ENCODE peak calls at places on chromosomes 2 and 18, in four cellular contexts. N is K562, S is H1, J is HepG2. K is an unnamed sample.

GRCh38 chr18:37006742-37007141 is 177.8 kb downstream of the KIAA1328 start:
- DNase-seq in N (no peak), S (no peak), J (no peak), K (no peak)

GRCh38 chr2:211946960-211947359 is 591.6 kb downstream of the ERBB4 start:
- DNase-seq in N (no peak), S (no peak), J (no peak), K (no peak)

GRCh38 chr2:174248187-174248997 is at the start of gene OLA1:
- DNase-seq in N (peak; percentile 99), S (peak; percentile 82), J (peak; percentile 90), K (peak; percentile 95)

GRCh38 chr18:47418746-47419145 is 167.3 kb upstream of the SKOR2 start:
- DNase-seq in N (no peak), S (no peak), J (no peak), K (no peak)

GRCh38 chr2:38835015-38835601 is 40.6 kb downstream of the DHX57 start:
- DNase-seq in N (no peak), S (no peak), J (peak; percentile 55), K (no peak)

GRCh38 chr2:103667335-103667884 is 905.6 kb downstream of the TMEM182 start:
- DNase-seq in N (no peak), S (no peak), J (no peak), K (no peak)

GRCh38 chr18:49788327-49788908 is 24.9 kb downstream of the ACAA2 start:
- DNase-seq in N (no peak), S (no peak), J (no peak), K (no peak)

GRCh38 chr2:37789988-37790387 is 118.5 kb upstream of the CDC42EP3 start:
- DNase-seq in N (no peak), S (no peak), J (no peak), K (no peak)

GRCh38 chr18:7844418-7844817 is 277.3 kb downstream of the PTPRM start:
- DNase-seq in N (no peak), S (no peak), J (no peak), K (no peak)
- TF ChIP-seq POLR2AphosphoS5 in N (no peak), S (no peak), J (no peak), K (no peak)

GRCh38 chr2:238082151-238082550 is 18.0 kb upstream of the ESPNL start:
- DNase-seq in N (no peak), S (no peak), J (no peak), K (no peak)

GRCh38 chr2:238082858-238083257 is 17.3 kb upstream of the ESPNL start:
- DNase-seq in N (no peak), S (no peak), J (no peak), K (no peak)

GRCh38 chr2:238087211-238087610 is 12.9 kb upstream of the ESPNL start:
- DNase-seq in N (no peak), S (no peak), J (no peak), K (no peak)

GRCh38 chr2:238083919-238084318 is 16.2 kb upstream of the ESPNL start:
- DNase-seq in N (no peak), S (no peak), J (no peak), K (no peak)

GRCh38 chr2:238085899-238086298 is 14.2 kb upstream of the ESPNL start:
- DNase-seq in N (no peak), S (no peak), J (no peak), K (no peak)
- TF ChIP-seq TAF1 in N (no peak), S (no peak), J (no peak), K (no peak)

DNA sequence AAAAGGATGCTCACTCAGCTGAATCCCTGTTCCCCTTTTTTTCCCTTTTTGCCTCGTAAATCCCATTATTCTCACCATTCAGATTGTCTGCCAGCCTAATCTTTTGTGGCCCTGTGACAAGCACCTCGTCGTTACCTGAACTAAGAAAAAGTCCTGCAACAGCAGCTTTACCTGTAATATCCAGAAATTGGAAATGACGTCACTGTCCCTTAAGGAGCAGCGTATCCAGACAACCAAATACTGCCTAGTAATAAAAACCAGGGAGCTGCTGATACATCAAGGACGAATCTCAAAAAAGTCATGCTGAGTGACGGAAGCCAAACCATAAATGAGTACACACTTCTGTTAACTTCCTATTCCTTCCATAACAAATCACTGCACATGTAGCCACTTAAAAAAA is 694.9 kb downstream of the GALR1 start:
- DNase-seq in N (no peak), S (no peak), J (no peak), K (no peak)
- TF ChIP-seq POLR2A in N (no peak), S (no peak), J (no peak), K (no peak)

GRCh38 chr18:23825496-23825895 is 136.2 kb downstream of the LAMA3 start:
- DNase-seq in N (no peak), S (no peak), J (no peak), K (no peak)

GRCh38 chr18:23826850-23827620 is 137.8 kb downstream of the LAMA3 start:
- DNase-seq in N (no peak), S (no peak), J (no peak), K (no peak)

GRCh38 chr18:23824704-23825103 is 135.5 kb downstream of the LAMA3 start:
- DNase-seq in N (no peak), S (no peak), J (no peak), K (no peak)

GRCh38 chr18:23827681-23828080 is 138.4 kb downstream of the LAMA3 start:
- DNase-seq in N (no peak), S (no peak), J (no peak), K (no peak)

DNA sequence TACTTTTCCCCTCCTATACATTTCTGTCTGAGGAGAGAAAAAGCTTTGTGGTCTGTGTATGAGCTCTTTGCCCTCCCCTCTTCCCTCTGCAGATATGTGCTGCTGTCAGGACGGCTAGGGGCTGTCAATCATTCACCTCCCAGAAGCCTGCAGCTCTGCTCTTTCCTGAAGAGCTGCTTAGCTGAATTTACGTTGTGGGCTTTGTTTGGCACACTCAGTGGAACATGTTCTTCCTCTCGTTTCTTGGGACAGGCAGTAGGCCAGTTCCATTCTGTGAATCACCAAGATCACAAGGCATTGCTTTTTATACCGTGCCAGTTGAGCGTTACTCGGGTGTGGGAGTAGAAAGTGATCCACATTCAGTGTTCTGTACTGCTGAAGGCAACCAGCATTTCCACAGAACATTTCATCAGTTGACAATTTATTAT is 136.7 kb downstream of the LAMA3 start:
- DNase-seq in N (no peak), S (no peak), J (no peak), K (no peak)
- TF ChIP-seq POLR2AphosphoS5 in N (no peak), S (no peak), J (no peak), K (no peak)

GRCh38 chr18:75896865-75897264 is 469.4 kb upstream of the SMIM21 start:
- DNase-seq in N (no peak), S (no peak), J (peak; percentile 8), K (no peak)
- TF ChIP-seq TAF1 in N (no peak), S (no peak), J (no peak), K (no peak)